ENCODE peak calls at places on chromosomes 4 and X, in four cellular contexts. One of them, this sample, is unnamed. For H3K4me1, the result is how much of the 10 kb centered on the place peaks cover.

GRCh38 chrX:13128104-13128503 is 83.7 kb upstream of the FAM9C start:
- DNase-seq in kidney: no peak
- DNase-seq in lung: no peak
- DNase-seq in esophagus squamous epithelium: no peak
- DNase-seq in this sample: no peak

GRCh38 chr4:111960241-111960667 is 185.0 kb upstream of the FAM241A start:
- DNase-seq in kidney: no peak
- DNase-seq in lung: no peak
- DNase-seq in esophagus squamous epithelium: no peak
- DNase-seq in this sample: no peak

GRCh38 chrX:41303013-41303412 is 30.9 kb upstream of the DDX3X start:
- DNase-seq in kidney: no peak
- DNase-seq in lung: no peak
- DNase-seq in esophagus squamous epithelium: no peak
- DNase-seq in this sample: no peak

GRCh38 chrX:53479295-53479694 is 45.1 kb upstream of the HSD17B10 start:
- DNase-seq in kidney: no peak
- DNase-seq in lung: no peak
- DNase-seq in esophagus squamous epithelium: no peak
- DNase-seq in this sample: no peak

GRCh38 chrX:107940095-107940494 is 42.1 kb downstream of the TEX13B start:
- DNase-seq in kidney: no peak
- DNase-seq in lung: no peak
- DNase-seq in esophagus squamous epithelium: no peak
- DNase-seq in this sample: no peak

GRCh38 chrX:152632445-152633097 is 5.1 kb upstream of the GABRQ start:
- DNase-seq in kidney: no peak
- DNase-seq in lung: peak
- DNase-seq in esophagus squamous epithelium: no peak
- DNase-seq in this sample: peak

GRCh38 chrX:148049441-148049840 is 68.3 kb downstream of the FMR1NB start:
- DNase-seq in kidney: no peak
- DNase-seq in lung: no peak
- DNase-seq in esophagus squamous epithelium: no peak
- DNase-seq in this sample: peak

GRCh38 chr4:21900211-21900610 is 48.4 kb downstream of the KCNIP4 start:
- DNase-seq in kidney: no peak
- DNase-seq in lung: no peak
- DNase-seq in esophagus squamous epithelium: no peak
- DNase-seq in this sample: no peak

GRCh38 chrX:40646489-40647306 is 663 bp downstream of the CXorf38 start:
- DNase-seq in kidney: peak
- DNase-seq in lung: peak
- DNase-seq in esophagus squamous epithelium: no peak
- DNase-seq in this sample: peak

GRCh38 chrX:39162322-39162721 is 361.1 kb downstream of the MID1IP1 start:
- DNase-seq in kidney: peak
- DNase-seq in lung: no peak
- DNase-seq in esophagus squamous epithelium: no peak
- DNase-seq in this sample: no peak

GRCh38 chr4:114997596-114997995 is 115.8 kb downstream of the NDST4 start:
- DNase-seq in kidney: no peak
- DNase-seq in lung: no peak
- DNase-seq in esophagus squamous epithelium: no peak
- DNase-seq in this sample: no peak

GRCh38 chr4:184645904-184646610 is 3.2 kb downstream of the CASP3 start:
- DNase-seq in kidney: no peak
- DNase-seq in lung: no peak
- DNase-seq in esophagus squamous epithelium: no peak
- DNase-seq in this sample: peak

GRCh38 chrX:39827959-39828358 is 269.8 kb downstream of the BCOR start:
- DNase-seq in kidney: no peak
- DNase-seq in lung: no peak
- DNase-seq in esophagus squamous epithelium: no peak
- DNase-seq in this sample: no peak

GRCh38 chr4:30728291-30728690 is 8.1 kb downstream of the PCDH7 start:
- DNase-seq in kidney: no peak
- DNase-seq in lung: no peak
- DNase-seq in esophagus squamous epithelium: no peak
- DNase-seq in this sample: no peak

GRCh38 chrX:80216086-80216485 is 201.5 kb downstream of the TBX22 start:
- DNase-seq in kidney: no peak
- DNase-seq in lung: no peak
- DNase-seq in esophagus squamous epithelium: no peak
- DNase-seq in this sample: no peak

GRCh38 chrX:143648705-143649104 is 12.8 kb upstream of the SLITRK4 start:
- DNase-seq in kidney: no peak
- DNase-seq in lung: no peak
- DNase-seq in esophagus squamous epithelium: no peak
- DNase-seq in this sample: peak
- TF ChIP-seq CTCF in kidney: no peak
- TF ChIP-seq CTCF in lung: no peak
- TF ChIP-seq CTCF in esophagus squamous epithelium: no peak
- TF ChIP-seq CTCF in this sample: peak

GRCh38 chrX:7202206-7202605 is 54.3 kb upstream of the PUDP start:
- DNase-seq in kidney: no peak
- DNase-seq in lung: no peak
- DNase-seq in esophagus squamous epithelium: no peak
- DNase-seq in this sample: no peak
- H3K4me1 ChIP-seq in kidney: under half
- H3K4me1 ChIP-seq in lung: under half
- H3K4me1 ChIP-seq in esophagus squamous epithelium: under half
- H3K4me1 ChIP-seq in this sample: under half

DNA sequence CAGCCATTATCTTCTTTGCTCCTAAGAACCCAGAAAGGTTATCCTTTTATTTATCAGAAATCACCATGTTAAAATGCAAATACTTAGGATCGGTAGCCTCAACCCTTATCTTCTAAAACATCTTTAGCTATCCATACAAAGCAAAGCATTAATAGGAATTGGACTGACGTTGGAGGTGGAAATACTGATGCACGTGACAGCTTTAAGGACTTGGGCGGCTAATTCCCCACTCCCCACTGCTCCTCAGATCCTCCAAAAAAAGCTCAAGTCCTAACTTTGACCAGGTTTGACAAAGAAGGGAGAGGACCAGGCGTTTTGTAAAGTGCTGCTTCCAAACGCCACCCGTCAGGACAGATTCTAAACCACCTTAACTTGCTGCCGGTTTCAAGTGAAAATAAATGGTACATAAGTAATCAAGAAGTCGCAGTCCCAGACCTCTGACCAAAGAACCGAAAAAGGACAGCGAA is 496 bp upstream of the SPCS3 start:
- DNase-seq in kidney: no peak
- DNase-seq in lung: no peak
- DNase-seq in esophagus squamous epithelium: no peak
- DNase-seq in this sample: no peak
- H3K27ac ChIP-seq in kidney: peak
- H3K27ac ChIP-seq in lung: peak
- H3K27ac ChIP-seq in esophagus squamous epithelium: peak
- H3K27ac ChIP-seq in this sample: peak

GRCh38 chrX:115040417-115040816 is 23.0 kb upstream of the IL13RA2 start:
- DNase-seq in kidney: no peak
- DNase-seq in lung: no peak
- DNase-seq in esophagus squamous epithelium: no peak
- DNase-seq in this sample: no peak

GRCh38 chrX:115036029-115036428 is 18.6 kb upstream of the IL13RA2 start:
- DNase-seq in kidney: no peak
- DNase-seq in lung: no peak
- DNase-seq in esophagus squamous epithelium: no peak
- DNase-seq in this sample: no peak

DNA sequence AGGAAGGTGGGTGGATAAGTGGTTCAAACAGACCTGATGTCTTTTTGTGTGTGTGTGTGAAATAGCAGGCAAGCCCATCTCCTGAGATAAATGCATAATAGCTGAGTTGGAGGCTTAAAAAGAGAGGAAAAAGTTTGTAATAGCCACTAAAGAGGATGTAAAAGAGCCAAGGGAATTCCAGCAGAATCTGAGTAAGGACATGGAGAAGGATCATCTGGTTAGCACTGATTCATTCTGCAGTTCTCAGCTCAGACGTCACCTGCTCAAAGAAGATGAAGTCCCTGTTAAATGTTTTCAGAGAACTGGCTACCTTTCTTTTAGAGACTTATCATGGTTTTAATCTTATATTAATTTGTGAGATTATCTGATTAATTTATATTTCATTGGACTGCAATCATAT is 21.0 kb upstream of the IL13RA2 start:
- DNase-seq in kidney: no peak
- DNase-seq in lung: no peak
- DNase-seq in esophagus squamous epithelium: no peak
- DNase-seq in this sample: no peak
- TF ChIP-seq CTCF in kidney: no peak
- TF ChIP-seq CTCF in lung: no peak
- TF ChIP-seq CTCF in esophagus squamous epithelium: no peak
- TF ChIP-seq CTCF in this sample: no peak

DNA sequence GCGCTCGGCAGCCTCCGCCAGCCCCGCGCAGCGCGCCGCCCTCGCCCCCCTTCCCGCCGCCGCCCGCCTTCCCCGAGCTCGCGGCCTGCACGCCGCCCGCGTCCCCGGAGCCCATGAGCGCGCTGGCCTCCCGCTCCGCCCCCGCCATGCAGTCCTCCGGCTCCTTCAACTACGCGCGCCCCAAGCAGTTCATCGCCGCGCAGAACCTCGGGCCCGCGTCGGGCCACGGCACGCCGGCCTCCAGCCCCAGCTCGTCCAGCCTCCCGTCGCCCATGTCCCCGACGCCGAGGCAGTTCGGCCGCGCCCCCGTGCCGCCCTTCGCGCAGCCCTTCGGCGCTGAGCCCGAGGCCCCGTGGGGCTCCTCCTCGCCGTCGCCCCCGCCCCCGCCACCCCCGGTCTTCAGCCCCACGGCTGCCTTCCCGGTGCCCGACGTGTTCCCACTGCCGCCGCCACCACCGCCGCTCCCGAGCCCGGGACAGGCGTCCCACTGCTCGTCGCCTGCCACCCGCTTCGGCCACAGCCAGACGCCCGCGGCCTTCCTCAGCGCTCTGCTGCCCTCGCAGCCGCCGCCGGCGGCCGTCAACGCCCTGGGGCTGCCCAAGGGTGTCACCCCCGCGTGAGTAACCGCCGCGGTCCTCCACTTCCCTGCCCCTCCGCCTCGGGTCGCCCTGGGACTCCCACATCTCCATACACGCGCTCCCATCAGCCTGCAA is 132.1 kb downstream of the CBR4 start:
- DNase-seq in kidney: peak
- DNase-seq in lung: peak
- DNase-seq in esophagus squamous epithelium: no peak
- DNase-seq in this sample: peak
- H3K4me1 ChIP-seq in kidney: under half
- H3K4me1 ChIP-seq in lung: under half
- H3K4me1 ChIP-seq in esophagus squamous epithelium: under half
- H3K4me1 ChIP-seq in this sample: under half

GRCh38 chr4:87123241-87123640 is 97.2 kb downstream of the KLHL8 start:
- DNase-seq in kidney: no peak
- DNase-seq in lung: no peak
- DNase-seq in esophagus squamous epithelium: no peak
- DNase-seq in this sample: no peak

GRCh38 chr4:87129681-87130080 is 90.7 kb downstream of the KLHL8 start:
- DNase-seq in kidney: no peak
- DNase-seq in lung: no peak
- DNase-seq in esophagus squamous epithelium: no peak
- DNase-seq in this sample: no peak

GRCh38 chr4:87128006-87128705 is 92.3 kb downstream of the KLHL8 start:
- DNase-seq in kidney: no peak
- DNase-seq in lung: no peak
- DNase-seq in esophagus squamous epithelium: no peak
- DNase-seq in this sample: no peak

GRCh38 chr4:87122252-87122651 is 98.2 kb downstream of the KLHL8 start:
- DNase-seq in kidney: peak
- DNase-seq in lung: peak
- DNase-seq in esophagus squamous epithelium: no peak
- DNase-seq in this sample: peak

GRCh38 chr4:87126056-87126455 is 94.4 kb downstream of the KLHL8 start:
- DNase-seq in kidney: no peak
- DNase-seq in lung: no peak
- DNase-seq in esophagus squamous epithelium: no peak
- DNase-seq in this sample: no peak
- H3K27ac ChIP-seq in kidney: peak
- H3K27ac ChIP-seq in lung: no peak
- H3K27ac ChIP-seq in esophagus squamous epithelium: no peak
- H3K27ac ChIP-seq in this sample: no peak

GRCh38 chrX:20527458-20528099 is 260.9 kb upstream of the RPS6KA3 start:
- DNase-seq in kidney: no peak
- DNase-seq in lung: no peak
- DNase-seq in esophagus squamous epithelium: no peak
- DNase-seq in this sample: peak
- TF ChIP-seq CTCF in kidney: peak
- TF ChIP-seq CTCF in lung: peak
- TF ChIP-seq CTCF in esophagus squamous epithelium: peak
- TF ChIP-seq CTCF in this sample: peak

GRCh38 chr4:1762264-1763010 is 30.7 kb upstream of the FGFR3 start:
- DNase-seq in kidney: no peak
- DNase-seq in lung: no peak
- DNase-seq in esophagus squamous epithelium: no peak
- DNase-seq in this sample: no peak
- H3K4me1 ChIP-seq in kidney: under half
- H3K4me1 ChIP-seq in lung: under half
- H3K4me1 ChIP-seq in esophagus squamous epithelium: half or more
- H3K4me1 ChIP-seq in this sample: under half

GRCh38 chr4:168848977-168849687 is 160.9 kb downstream of the CBR4 start:
- DNase-seq in kidney: no peak
- DNase-seq in lung: no peak
- DNase-seq in esophagus squamous epithelium: no peak
- DNase-seq in this sample: peak
- H3K27ac ChIP-seq in kidney: peak
- H3K27ac ChIP-seq in lung: no peak
- H3K27ac ChIP-seq in esophagus squamous epithelium: peak
- H3K27ac ChIP-seq in this sample: peak

GRCh38 chrX:69090022-69090421 is 75.2 kb downstream of the PJA1 start:
- DNase-seq in kidney: no peak
- DNase-seq in lung: no peak
- DNase-seq in esophagus squamous epithelium: no peak
- DNase-seq in this sample: no peak

GRCh38 chrX:69095260-69095659 is 70.0 kb downstream of the PJA1 start:
- DNase-seq in kidney: no peak
- DNase-seq in lung: no peak
- DNase-seq in esophagus squamous epithelium: no peak
- DNase-seq in this sample: no peak

GRCh38 chrX:69096963-69097362 is 68.3 kb downstream of the PJA1 start:
- DNase-seq in kidney: no peak
- DNase-seq in lung: no peak
- DNase-seq in esophagus squamous epithelium: no peak
- DNase-seq in this sample: no peak

GRCh38 chrX:69097451-69098236 is 67.6 kb downstream of the PJA1 start:
- DNase-seq in kidney: no peak
- DNase-seq in lung: no peak
- DNase-seq in esophagus squamous epithelium: no peak
- DNase-seq in this sample: no peak

GRCh38 chrX:69093960-69094935 is 71.0 kb downstream of the PJA1 start:
- DNase-seq in kidney: no peak
- DNase-seq in lung: no peak
- DNase-seq in esophagus squamous epithelium: no peak
- DNase-seq in this sample: peak
- TF ChIP-seq CTCF in kidney: peak
- TF ChIP-seq CTCF in lung: peak
- TF ChIP-seq CTCF in esophagus squamous epithelium: peak
- TF ChIP-seq CTCF in this sample: peak